ENCODE peak calls at places on chromosome 1, in six cellular contexts. One of them, this sample, is unnamed.
A peak's percentile ranks its signal among the peaks of the same experiment; 100 is the strongest.

GRCh38 chr1:1425426-1425752 is 4.3 kb upstream of the ANKRD65 start:
- DNase-seq in right lobe of liver: no peak
- DNase-seq in stimulated activated CD8-positive, alpha-beta memory T cell treated with anti-CD3 and anti-CD28 coated beads, Interleukin-2, amount 100 ng/mL, for 1 hour: no peak
- DNase-seq in EL: no peak
- DNase-seq in A549: no peak
- DNase-seq in fibroblast of gingiva: no peak
- DNase-seq in this sample: no peak

GRCh38 chr1:31732343-31732742 is 28.5 kb upstream of the COL16A1 start:
- DNase-seq in A549: no peak
- DNase-seq in stimulated activated CD8-positive, alpha-beta memory T cell treated with anti-CD3 and anti-CD28 coated beads, Interleukin-2, amount 100 ng/mL, for 1 hour: no peak
- DNase-seq in EL: no peak
- DNase-seq in right lobe of liver: no peak
- DNase-seq in fibroblast of gingiva: no peak
- DNase-seq in this sample: no peak

GRCh38 chr1:182377175-182377574 is 14.4 kb downstream of the GLUL start:
- DNase-seq in EL: no peak
- DNase-seq in stimulated activated CD8-positive, alpha-beta memory T cell treated with anti-CD3 and anti-CD28 coated beads, Interleukin-2, amount 100 ng/mL, for 1 hour: no peak
- DNase-seq in A549: no peak
- DNase-seq in right lobe of liver: no peak
- DNase-seq in fibroblast of gingiva: no peak
- DNase-seq in this sample: no peak

GRCh38 chr1:240145120-240145519 is 53.4 kb downstream of the FMN2 start:
- DNase-seq in A549: no peak
- DNase-seq in right lobe of liver: no peak
- DNase-seq in stimulated activated CD8-positive, alpha-beta memory T cell treated with anti-CD3 and anti-CD28 coated beads, Interleukin-2, amount 100 ng/mL, for 1 hour: no peak
- DNase-seq in fibroblast of gingiva: no peak
- DNase-seq in EL: no peak
- DNase-seq in this sample: no peak

GRCh38 chr1:30040081-30041019 is 683.0 kb downstream of the MATN1 start:
- DNase-seq in A549: no peak
- DNase-seq in EL: no peak
- DNase-seq in right lobe of liver: no peak
- DNase-seq in fibroblast of gingiva: no peak
- DNase-seq in stimulated activated CD8-positive, alpha-beta memory T cell treated with anti-CD3 and anti-CD28 coated beads, Interleukin-2, amount 100 ng/mL, for 1 hour: no peak
- DNase-seq in this sample: no peak

GRCh38 chr1:115242543-115242942 is 95.5 kb downstream of the NGF start:
- DNase-seq in right lobe of liver: no peak
- DNase-seq in EL: no peak
- DNase-seq in A549: no peak
- DNase-seq in fibroblast of gingiva: no peak
- DNase-seq in stimulated activated CD8-positive, alpha-beta memory T cell treated with anti-CD3 and anti-CD28 coated beads, Interleukin-2, amount 100 ng/mL, for 1 hour: no peak
- DNase-seq in this sample: no peak

GRCh38 chr1:228830954-228831481 is 95.7 kb downstream of the RHOU start:
- DNase-seq in A549: peak; percentile 58
- DNase-seq in stimulated activated CD8-positive, alpha-beta memory T cell treated with anti-CD3 and anti-CD28 coated beads, Interleukin-2, amount 100 ng/mL, for 1 hour: no peak
- DNase-seq in right lobe of liver: no peak
- DNase-seq in EL: peak; percentile 58
- DNase-seq in fibroblast of gingiva: no peak
- DNase-seq in this sample: no peak

GRCh38 chr1:59750612-59751395 is 63.9 kb upstream of the HOOK1 start:
- DNase-seq in EL: peak; percentile 82
- DNase-seq in A549: no peak
- DNase-seq in right lobe of liver: no peak
- DNase-seq in fibroblast of gingiva: peak; percentile 72
- DNase-seq in stimulated activated CD8-positive, alpha-beta memory T cell treated with anti-CD3 and anti-CD28 coated beads, Interleukin-2, amount 100 ng/mL, for 1 hour: no peak
- DNase-seq in this sample: no peak

GRCh38 chr1:155481761-155482160 is 80.8 kb downstream of the ASH1L start:
- DNase-seq in A549: no peak
- DNase-seq in EL: no peak
- DNase-seq in stimulated activated CD8-positive, alpha-beta memory T cell treated with anti-CD3 and anti-CD28 coated beads, Interleukin-2, amount 100 ng/mL, for 1 hour: no peak
- DNase-seq in right lobe of liver: no peak
- DNase-seq in fibroblast of gingiva: no peak
- DNase-seq in this sample: no peak

GRCh38 chr1:228697209-228698016 is 37.9 kb upstream of the RHOU start:
- DNase-seq in right lobe of liver: peak; percentile 89
- DNase-seq in EL: peak; percentile 29
- DNase-seq in fibroblast of gingiva: peak; percentile 89
- DNase-seq in stimulated activated CD8-positive, alpha-beta memory T cell treated with anti-CD3 and anti-CD28 coated beads, Interleukin-2, amount 100 ng/mL, for 1 hour: no peak
- DNase-seq in A549: no peak
- DNase-seq in this sample: no peak

GRCh38 chr1:13812456-13813397 is 112.7 kb downstream of the PRDM2 start:
- DNase-seq in EL: no peak
- DNase-seq in stimulated activated CD8-positive, alpha-beta memory T cell treated with anti-CD3 and anti-CD28 coated beads, Interleukin-2, amount 100 ng/mL, for 1 hour: no peak
- DNase-seq in A549: no peak
- DNase-seq in right lobe of liver: no peak
- DNase-seq in fibroblast of gingiva: no peak
- DNase-seq in this sample: no peak

GRCh38 chr1:210629276-210629675 is 300.6 kb downstream of the HHAT start:
- DNase-seq in EL: no peak
- DNase-seq in right lobe of liver: no peak
- DNase-seq in fibroblast of gingiva: no peak
- DNase-seq in A549: no peak
- DNase-seq in stimulated activated CD8-positive, alpha-beta memory T cell treated with anti-CD3 and anti-CD28 coated beads, Interleukin-2, amount 100 ng/mL, for 1 hour: no peak
- DNase-seq in this sample: no peak

GRCh38 chr1:167429612-167430011 is 88.7 kb downstream of the CD247 start:
- DNase-seq in right lobe of liver: no peak
- DNase-seq in EL: no peak
- DNase-seq in A549: no peak
- DNase-seq in fibroblast of gingiva: no peak
- DNase-seq in stimulated activated CD8-positive, alpha-beta memory T cell treated with anti-CD3 and anti-CD28 coated beads, Interleukin-2, amount 100 ng/mL, for 1 hour: no peak
- DNase-seq in this sample: no peak

GRCh38 chr1:88998716-88999115 is 6.3 kb upstream of the KYAT3 start:
- DNase-seq in stimulated activated CD8-positive, alpha-beta memory T cell treated with anti-CD3 and anti-CD28 coated beads, Interleukin-2, amount 100 ng/mL, for 1 hour: no peak
- DNase-seq in right lobe of liver: no peak
- DNase-seq in EL: peak; percentile 71
- DNase-seq in fibroblast of gingiva: peak; percentile 49
- DNase-seq in A549: peak; percentile 21
- DNase-seq in this sample: no peak

GRCh38 chr1:30335389-30335996 is 387.9 kb downstream of the MATN1 start:
- DNase-seq in right lobe of liver: no peak
- DNase-seq in stimulated activated CD8-positive, alpha-beta memory T cell treated with anti-CD3 and anti-CD28 coated beads, Interleukin-2, amount 100 ng/mL, for 1 hour: no peak
- DNase-seq in EL: no peak
- DNase-seq in A549: no peak
- DNase-seq in fibroblast of gingiva: no peak
- DNase-seq in this sample: no peak

GRCh38 chr1:12177999-12178441 is 11.2 kb downstream of the TNFRSF1B start:
- DNase-seq in A549: no peak
- DNase-seq in stimulated activated CD8-positive, alpha-beta memory T cell treated with anti-CD3 and anti-CD28 coated beads, Interleukin-2, amount 100 ng/mL, for 1 hour: peak; percentile 92
- DNase-seq in fibroblast of gingiva: peak; percentile 86
- DNase-seq in EL: peak; percentile 85
- DNase-seq in right lobe of liver: peak; percentile 81
- DNase-seq in this sample: no peak

This sample was measured in cortex of kidney.